ENCODE peak calls at places on chromosomes 7 and 10, in ten cellular contexts. One of them, this sample, is unnamed.

GRCh38 chr7:70693300-70693689 is 438.6 kb upstream of the GALNT17 start:
- DNase-seq in HEK293T: no peak
- DNase-seq in G401: peak
- DNase-seq in T-helper 9 cell: no peak
- DNase-seq in HCT116: no peak
- DNase-seq in stimulated activated CD8-positive, alpha-beta memory T cell treated with anti-CD3 and anti-CD28 coated beads, Interleukin-12 subunit alpha, Interleukin-12 subunit beta, amount 100 ng/mL, for 1 hour: no peak
- DNase-seq in H1: no peak
- DNase-seq in stimulated activated CD4-positive, alpha-beta T cell treated with anti-CD3 and anti-CD28 coated beads, TNF-alpha, amount 100 ng/mL, for 1 hour: no peak
- DNase-seq in lung: peak
- DNase-seq in Panc1: no peak
- DNase-seq in this sample: no peak

GRCh38 chr7:19713676-19714075 is 4.8 kb upstream of the POLR1F start:
- DNase-seq in H1: no peak
- DNase-seq in stimulated activated CD8-positive, alpha-beta memory T cell treated with anti-CD3 and anti-CD28 coated beads, Interleukin-12 subunit alpha, Interleukin-12 subunit beta, amount 100 ng/mL, for 1 hour: peak
- DNase-seq in G401: peak
- DNase-seq in lung: no peak
- DNase-seq in stimulated activated CD4-positive, alpha-beta T cell treated with anti-CD3 and anti-CD28 coated beads, TNF-alpha, amount 100 ng/mL, for 1 hour: no peak
- DNase-seq in T-helper 9 cell: peak
- DNase-seq in HCT116: peak
- DNase-seq in HEK293T: peak
- DNase-seq in Panc1: peak
- DNase-seq in this sample: no peak

GRCh38 chr10:105274671-105275070 is 633.6 kb downstream of the SORCS3 start:
- DNase-seq in stimulated activated CD8-positive, alpha-beta memory T cell treated with anti-CD3 and anti-CD28 coated beads, Interleukin-12 subunit alpha, Interleukin-12 subunit beta, amount 100 ng/mL, for 1 hour: no peak
- DNase-seq in stimulated activated CD4-positive, alpha-beta T cell treated with anti-CD3 and anti-CD28 coated beads, TNF-alpha, amount 100 ng/mL, for 1 hour: no peak
- DNase-seq in HEK293T: no peak
- DNase-seq in Panc1: no peak
- DNase-seq in HCT116: no peak
- DNase-seq in G401: no peak
- DNase-seq in T-helper 9 cell: no peak
- DNase-seq in H1: no peak
- DNase-seq in lung: no peak
- DNase-seq in this sample: no peak

GRCh38 chr7:134662166-134662870 is 15.7 kb downstream of the BPGM start:
- DNase-seq in HEK293T: no peak
- DNase-seq in stimulated activated CD4-positive, alpha-beta T cell treated with anti-CD3 and anti-CD28 coated beads, TNF-alpha, amount 100 ng/mL, for 1 hour: no peak
- DNase-seq in lung: no peak
- DNase-seq in HCT116: no peak
- DNase-seq in H1: no peak
- DNase-seq in stimulated activated CD8-positive, alpha-beta memory T cell treated with anti-CD3 and anti-CD28 coated beads, Interleukin-12 subunit alpha, Interleukin-12 subunit beta, amount 100 ng/mL, for 1 hour: no peak
- DNase-seq in G401: no peak
- DNase-seq in T-helper 9 cell: no peak
- DNase-seq in Panc1: no peak
- DNase-seq in this sample: no peak

GRCh38 chr7:106840342-106840741 is 24.7 kb upstream of the PIK3CG start:
- DNase-seq in T-helper 9 cell: no peak
- DNase-seq in H1: peak
- DNase-seq in stimulated activated CD8-positive, alpha-beta memory T cell treated with anti-CD3 and anti-CD28 coated beads, Interleukin-12 subunit alpha, Interleukin-12 subunit beta, amount 100 ng/mL, for 1 hour: no peak
- DNase-seq in G401: no peak
- DNase-seq in Panc1: no peak
- DNase-seq in HEK293T: no peak
- DNase-seq in lung: no peak
- DNase-seq in HCT116: no peak
- DNase-seq in stimulated activated CD4-positive, alpha-beta T cell treated with anti-CD3 and anti-CD28 coated beads, TNF-alpha, amount 100 ng/mL, for 1 hour: no peak
- DNase-seq in this sample: no peak

GRCh38 chr10:126716366-126716765 is 45.9 kb upstream of the C10orf90 start:
- DNase-seq in G401: no peak
- DNase-seq in lung: no peak
- DNase-seq in HCT116: no peak
- DNase-seq in HEK293T: no peak
- DNase-seq in stimulated activated CD8-positive, alpha-beta memory T cell treated with anti-CD3 and anti-CD28 coated beads, Interleukin-12 subunit alpha, Interleukin-12 subunit beta, amount 100 ng/mL, for 1 hour: no peak
- DNase-seq in H1: no peak
- DNase-seq in stimulated activated CD4-positive, alpha-beta T cell treated with anti-CD3 and anti-CD28 coated beads, TNF-alpha, amount 100 ng/mL, for 1 hour: no peak
- DNase-seq in Panc1: no peak
- DNase-seq in T-helper 9 cell: no peak
- DNase-seq in this sample: no peak

GRCh38 chr10:98248018-98248417 is 20.0 kb downstream of the LOXL4 start:
- DNase-seq in stimulated activated CD4-positive, alpha-beta T cell treated with anti-CD3 and anti-CD28 coated beads, TNF-alpha, amount 100 ng/mL, for 1 hour: no peak
- DNase-seq in lung: no peak
- DNase-seq in H1: no peak
- DNase-seq in HEK293T: no peak
- DNase-seq in Panc1: no peak
- DNase-seq in T-helper 9 cell: no peak
- DNase-seq in stimulated activated CD8-positive, alpha-beta memory T cell treated with anti-CD3 and anti-CD28 coated beads, Interleukin-12 subunit alpha, Interleukin-12 subunit beta, amount 100 ng/mL, for 1 hour: no peak
- DNase-seq in G401: no peak
- DNase-seq in HCT116: no peak
- DNase-seq in this sample: no peak

GRCh38 chr10:17454181-17454800 is at the start of gene ST8SIA6:
- DNase-seq in lung: no peak
- DNase-seq in H1: no peak
- DNase-seq in Panc1: no peak
- DNase-seq in HEK293T: peak
- DNase-seq in HCT116: no peak
- DNase-seq in T-helper 9 cell: peak
- DNase-seq in G401: no peak
- DNase-seq in stimulated activated CD4-positive, alpha-beta T cell treated with anti-CD3 and anti-CD28 coated beads, TNF-alpha, amount 100 ng/mL, for 1 hour: peak
- DNase-seq in stimulated activated CD8-positive, alpha-beta memory T cell treated with anti-CD3 and anti-CD28 coated beads, Interleukin-12 subunit alpha, Interleukin-12 subunit beta, amount 100 ng/mL, for 1 hour: peak
- DNase-seq in this sample: no peak

GRCh38 chr10:86599729-86600128 is 54.6 kb upstream of the OPN4 start:
- DNase-seq in G401: no peak
- DNase-seq in H1: no peak
- DNase-seq in HEK293T: no peak
- DNase-seq in stimulated activated CD8-positive, alpha-beta memory T cell treated with anti-CD3 and anti-CD28 coated beads, Interleukin-12 subunit alpha, Interleukin-12 subunit beta, amount 100 ng/mL, for 1 hour: no peak
- DNase-seq in HCT116: no peak
- DNase-seq in Panc1: no peak
- DNase-seq in stimulated activated CD4-positive, alpha-beta T cell treated with anti-CD3 and anti-CD28 coated beads, TNF-alpha, amount 100 ng/mL, for 1 hour: no peak
- DNase-seq in T-helper 9 cell: no peak
- DNase-seq in lung: no peak
- DNase-seq in this sample: no peak

GRCh38 chr7:80611779-80612178 is 26.7 kb upstream of the CD36 start:
- DNase-seq in T-helper 9 cell: no peak
- DNase-seq in H1: no peak
- DNase-seq in Panc1: no peak
- DNase-seq in stimulated activated CD4-positive, alpha-beta T cell treated with anti-CD3 and anti-CD28 coated beads, TNF-alpha, amount 100 ng/mL, for 1 hour: no peak
- DNase-seq in HCT116: peak
- DNase-seq in lung: no peak
- DNase-seq in G401: peak
- DNase-seq in stimulated activated CD8-positive, alpha-beta memory T cell treated with anti-CD3 and anti-CD28 coated beads, Interleukin-12 subunit alpha, Interleukin-12 subunit beta, amount 100 ng/mL, for 1 hour: no peak
- DNase-seq in HEK293T: no peak
- DNase-seq in this sample: peak

GRCh38 chr7:27535795-27536194 is 126.9 kb downstream of the HIBADH start:
- DNase-seq in stimulated activated CD4-positive, alpha-beta T cell treated with anti-CD3 and anti-CD28 coated beads, TNF-alpha, amount 100 ng/mL, for 1 hour: no peak
- DNase-seq in G401: no peak
- DNase-seq in HCT116: no peak
- DNase-seq in stimulated activated CD8-positive, alpha-beta memory T cell treated with anti-CD3 and anti-CD28 coated beads, Interleukin-12 subunit alpha, Interleukin-12 subunit beta, amount 100 ng/mL, for 1 hour: no peak
- DNase-seq in Panc1: no peak
- DNase-seq in lung: no peak
- DNase-seq in T-helper 9 cell: no peak
- DNase-seq in H1: no peak
- DNase-seq in HEK293T: no peak
- DNase-seq in this sample: no peak

GRCh38 chr7:130420943-130421578 is 19.8 kb downstream of the CEP41 start:
- DNase-seq in stimulated activated CD4-positive, alpha-beta T cell treated with anti-CD3 and anti-CD28 coated beads, TNF-alpha, amount 100 ng/mL, for 1 hour: no peak
- DNase-seq in H1: no peak
- DNase-seq in T-helper 9 cell: no peak
- DNase-seq in HEK293T: no peak
- DNase-seq in stimulated activated CD8-positive, alpha-beta memory T cell treated with anti-CD3 and anti-CD28 coated beads, Interleukin-12 subunit alpha, Interleukin-12 subunit beta, amount 100 ng/mL, for 1 hour: no peak
- DNase-seq in G401: no peak
- DNase-seq in HCT116: no peak
- DNase-seq in lung: no peak
- DNase-seq in Panc1: no peak
- DNase-seq in this sample: no peak

GRCh38 chr7:92415225-92415624 is 32.1 kb upstream of the GATAD1 start:
- DNase-seq in H1: no peak
- DNase-seq in lung: no peak
- DNase-seq in stimulated activated CD8-positive, alpha-beta memory T cell treated with anti-CD3 and anti-CD28 coated beads, Interleukin-12 subunit alpha, Interleukin-12 subunit beta, amount 100 ng/mL, for 1 hour: no peak
- DNase-seq in T-helper 9 cell: no peak
- DNase-seq in HCT116: no peak
- DNase-seq in Panc1: no peak
- DNase-seq in G401: no peak
- DNase-seq in stimulated activated CD4-positive, alpha-beta T cell treated with anti-CD3 and anti-CD28 coated beads, TNF-alpha, amount 100 ng/mL, for 1 hour: no peak
- DNase-seq in HEK293T: no peak
- DNase-seq in this sample: no peak

GRCh38 chr7:149833495-149834130 is 4.6 kb upstream of the ZNF862 start:
- DNase-seq in stimulated activated CD4-positive, alpha-beta T cell treated with anti-CD3 and anti-CD28 coated beads, TNF-alpha, amount 100 ng/mL, for 1 hour: no peak
- DNase-seq in stimulated activated CD8-positive, alpha-beta memory T cell treated with anti-CD3 and anti-CD28 coated beads, Interleukin-12 subunit alpha, Interleukin-12 subunit beta, amount 100 ng/mL, for 1 hour: no peak
- DNase-seq in G401: no peak
- DNase-seq in H1: no peak
- DNase-seq in Panc1: no peak
- DNase-seq in HEK293T: no peak
- DNase-seq in HCT116: no peak
- DNase-seq in T-helper 9 cell: no peak
- DNase-seq in lung: no peak
- DNase-seq in this sample: no peak

GRCh38 chr10:103692421-103693069 is 162.8 kb downstream of the SH3PXD2A start:
- DNase-seq in Panc1: no peak
- DNase-seq in stimulated activated CD4-positive, alpha-beta T cell treated with anti-CD3 and anti-CD28 coated beads, TNF-alpha, amount 100 ng/mL, for 1 hour: no peak
- DNase-seq in HCT116: no peak
- DNase-seq in T-helper 9 cell: peak
- DNase-seq in HEK293T: no peak
- DNase-seq in G401: peak
- DNase-seq in stimulated activated CD8-positive, alpha-beta memory T cell treated with anti-CD3 and anti-CD28 coated beads, Interleukin-12 subunit alpha, Interleukin-12 subunit beta, amount 100 ng/mL, for 1 hour: no peak
- DNase-seq in lung: no peak
- DNase-seq in H1: no peak
- DNase-seq in this sample: no peak

GRCh38 chr7:98831641-98832221 is 38.1 kb downstream of the TMEM130 start:
- DNase-seq in Panc1: no peak
- DNase-seq in stimulated activated CD4-positive, alpha-beta T cell treated with anti-CD3 and anti-CD28 coated beads, TNF-alpha, amount 100 ng/mL, for 1 hour: peak
- DNase-seq in T-helper 9 cell: peak
- DNase-seq in H1: no peak
- DNase-seq in HEK293T: peak
- DNase-seq in HCT116: no peak
- DNase-seq in G401: no peak
- DNase-seq in stimulated activated CD8-positive, alpha-beta memory T cell treated with anti-CD3 and anti-CD28 coated beads, Interleukin-12 subunit alpha, Interleukin-12 subunit beta, amount 100 ng/mL, for 1 hour: peak
- DNase-seq in lung: no peak
- DNase-seq in this sample: no peak

GRCh38 chr7:77327932-77328628 is 88.1 kb downstream of the GSAP start:
- DNase-seq in lung: no peak
- DNase-seq in G401: no peak
- DNase-seq in T-helper 9 cell: no peak
- DNase-seq in HCT116: no peak
- DNase-seq in Panc1: no peak
- DNase-seq in stimulated activated CD8-positive, alpha-beta memory T cell treated with anti-CD3 and anti-CD28 coated beads, Interleukin-12 subunit alpha, Interleukin-12 subunit beta, amount 100 ng/mL, for 1 hour: no peak
- DNase-seq in HEK293T: no peak
- DNase-seq in stimulated activated CD4-positive, alpha-beta T cell treated with anti-CD3 and anti-CD28 coated beads, TNF-alpha, amount 100 ng/mL, for 1 hour: no peak
- DNase-seq in H1: no peak
- DNase-seq in this sample: no peak

GRCh38 chr10:6207658-6208057 is 4.9 kb downstream of the PFKFB3 start:
- DNase-seq in lung: no peak
- DNase-seq in T-helper 9 cell: no peak
- DNase-seq in G401: no peak
- DNase-seq in stimulated activated CD8-positive, alpha-beta memory T cell treated with anti-CD3 and anti-CD28 coated beads, Interleukin-12 subunit alpha, Interleukin-12 subunit beta, amount 100 ng/mL, for 1 hour: no peak
- DNase-seq in HCT116: no peak
- DNase-seq in HEK293T: no peak
- DNase-seq in stimulated activated CD4-positive, alpha-beta T cell treated with anti-CD3 and anti-CD28 coated beads, TNF-alpha, amount 100 ng/mL, for 1 hour: no peak
- DNase-seq in H1: no peak
- DNase-seq in Panc1: no peak
- DNase-seq in this sample: no peak

GRCh38 chr10:33703897-33704825 is 369.7 kb upstream of the NRP1 start:
- DNase-seq in HCT116: no peak
- DNase-seq in lung: no peak
- DNase-seq in G401: no peak
- DNase-seq in T-helper 9 cell: no peak
- DNase-seq in stimulated activated CD8-positive, alpha-beta memory T cell treated with anti-CD3 and anti-CD28 coated beads, Interleukin-12 subunit alpha, Interleukin-12 subunit beta, amount 100 ng/mL, for 1 hour: no peak
- DNase-seq in HEK293T: no peak
- DNase-seq in Panc1: no peak
- DNase-seq in H1: no peak
- DNase-seq in stimulated activated CD4-positive, alpha-beta T cell treated with anti-CD3 and anti-CD28 coated beads, TNF-alpha, amount 100 ng/mL, for 1 hour: no peak
- DNase-seq in this sample: no peak

This sample was measured in NCI-H2081 treated with DMSO at 0.1 percent for 48 hours.